ENCODE peak calls at places on chromosomes 1 and 21, in six cellular contexts. One of them, this sample, is unnamed. For H3K27me3, the result is how much of the 10 kb centered on the place peaks cover.

GRCh38 chr21:41250519-41250918 is 66.1 kb upstream of the FAM3B start:
- DNase-seq in H9: no peak
- DNase-seq in psoas muscle: no peak
- DNase-seq in dorsolateral prefrontal cortex: no peak
- DNase-seq in AG04450: no peak
- DNase-seq in ovary: no peak
- DNase-seq in this sample: no peak

GRCh38 chr1:108947871-108948525 is 15.3 kb downstream of the CLCC1 start:
- DNase-seq in H9: peak
- DNase-seq in dorsolateral prefrontal cortex: no peak
- DNase-seq in ovary: no peak
- DNase-seq in AG04450: no peak
- DNase-seq in psoas muscle: no peak
- DNase-seq in this sample: no peak

GRCh38 chr1:98794196-98794886 is 132.8 kb downstream of the SNX7 start:
- DNase-seq in dorsolateral prefrontal cortex: no peak
- DNase-seq in psoas muscle: no peak
- DNase-seq in ovary: no peak
- DNase-seq in H9: peak
- DNase-seq in AG04450: peak
- DNase-seq in this sample: peak

GRCh38 chr1:66357478-66358197 is 176.3 kb upstream of the SGIP1 start:
- DNase-seq in AG04450: no peak
- DNase-seq in dorsolateral prefrontal cortex: no peak
- DNase-seq in ovary: no peak
- DNase-seq in psoas muscle: no peak
- DNase-seq in H9: no peak
- DNase-seq in this sample: no peak

GRCh38 chr1:219220945-219221344 is 47.3 kb downstream of the LYPLAL1 start:
- DNase-seq in dorsolateral prefrontal cortex: no peak
- DNase-seq in psoas muscle: no peak
- DNase-seq in ovary: no peak
- DNase-seq in AG04450: no peak
- DNase-seq in H9: no peak
- DNase-seq in this sample: no peak

GRCh38 chr1:163202833-163203451 is at the start of gene RGS5:
- DNase-seq in psoas muscle: no peak
- DNase-seq in ovary: no peak
- DNase-seq in AG04450: no peak
- DNase-seq in dorsolateral prefrontal cortex: no peak
- DNase-seq in H9: peak
- DNase-seq in this sample: no peak

GRCh38 chr1:22930235-22930912 is 42.3 kb downstream of the LACTBL1 start:
- DNase-seq in dorsolateral prefrontal cortex: no peak
- DNase-seq in psoas muscle: no peak
- DNase-seq in ovary: peak
- DNase-seq in AG04450: no peak
- DNase-seq in H9: peak
- DNase-seq in this sample: no peak

GRCh38 chr1:151165281-151165737 is 393 bp downstream of the LYSMD1 start:
- DNase-seq in psoas muscle: peak
- DNase-seq in dorsolateral prefrontal cortex: peak
- DNase-seq in ovary: peak
- DNase-seq in H9: peak
- DNase-seq in AG04450: no peak
- DNase-seq in this sample: no peak

GRCh38 chr1:119885903-119886783 is 10.2 kb downstream of the ADAM30 start:
- DNase-seq in ovary: peak
- DNase-seq in dorsolateral prefrontal cortex: no peak
- DNase-seq in H9: peak
- DNase-seq in psoas muscle: peak
- DNase-seq in AG04450: no peak
- DNase-seq in this sample: peak

GRCh38 chr1:48026275-48026674 is 29.1 kb upstream of the TRABD2B start:
- DNase-seq in AG04450: no peak
- DNase-seq in H9: no peak
- DNase-seq in dorsolateral prefrontal cortex: no peak
- DNase-seq in psoas muscle: no peak
- DNase-seq in ovary: no peak
- DNase-seq in this sample: no peak

GRCh38 chr1:10108948-10109347 is 76.2 kb downstream of the UBE4B start:
- DNase-seq in ovary: no peak
- DNase-seq in AG04450: no peak
- DNase-seq in H9: no peak
- DNase-seq in psoas muscle: no peak
- DNase-seq in dorsolateral prefrontal cortex: no peak
- DNase-seq in this sample: no peak

GRCh38 chr1:157363660-157364140 is 188.6 kb downstream of the FCRL5 start:
- DNase-seq in psoas muscle: no peak
- DNase-seq in ovary: no peak
- DNase-seq in AG04450: no peak
- DNase-seq in H9: peak
- DNase-seq in dorsolateral prefrontal cortex: no peak
- DNase-seq in this sample: no peak

GRCh38 chr1:172940170-172940855 is 110.4 kb downstream of the TNFSF18 start:
- DNase-seq in H9: no peak
- DNase-seq in psoas muscle: no peak
- DNase-seq in ovary: no peak
- DNase-seq in dorsolateral prefrontal cortex: no peak
- DNase-seq in AG04450: no peak
- DNase-seq in this sample: no peak

GRCh38 chr1:179708434-179709195 is 34.5 kb upstream of the FAM163A start:
- DNase-seq in AG04450: no peak
- DNase-seq in dorsolateral prefrontal cortex: no peak
- DNase-seq in H9: no peak
- DNase-seq in psoas muscle: no peak
- DNase-seq in ovary: no peak
- DNase-seq in this sample: no peak

GRCh38 chr1:170634819-170635410 is 29.0 kb upstream of the PRRX1 start:
- DNase-seq in dorsolateral prefrontal cortex: no peak
- DNase-seq in psoas muscle: no peak
- DNase-seq in AG04450: no peak
- DNase-seq in ovary: no peak
- DNase-seq in H9: no peak
- DNase-seq in this sample: no peak

GRCh38 chr21:17802568-17802967 is 16.6 kb downstream of the C21orf91 start:
- DNase-seq in psoas muscle: no peak
- DNase-seq in ovary: no peak
- DNase-seq in AG04450: peak
- DNase-seq in dorsolateral prefrontal cortex: no peak
- DNase-seq in H9: no peak
- DNase-seq in this sample: no peak

GRCh38 chr1:211920602-211921226 is 90.2 kb upstream of the LPGAT1 start:
- DNase-seq in ovary: no peak
- DNase-seq in H9: no peak
- DNase-seq in psoas muscle: no peak
- DNase-seq in dorsolateral prefrontal cortex: no peak
- DNase-seq in AG04450: no peak
- DNase-seq in this sample: no peak

GRCh38 chr1:162230096-162230495 is 146.6 kb downstream of the SPATA46 start:
- DNase-seq in AG04450: no peak
- DNase-seq in dorsolateral prefrontal cortex: no peak
- DNase-seq in H9: peak
- DNase-seq in ovary: no peak
- DNase-seq in psoas muscle: no peak
- DNase-seq in this sample: no peak

GRCh38 chr1:20149601-20150325 is 10.6 kb downstream of the PLA2G2F start:
- DNase-seq in ovary: no peak
- DNase-seq in AG04450: no peak
- DNase-seq in H9: no peak
- DNase-seq in psoas muscle: no peak
- DNase-seq in dorsolateral prefrontal cortex: no peak
- DNase-seq in this sample: no peak

GRCh38 chr1:111213412-111213811 is 13.0 kb upstream of the DENND2D start:
- DNase-seq in dorsolateral prefrontal cortex: no peak
- DNase-seq in AG04450: no peak
- DNase-seq in ovary: no peak
- DNase-seq in psoas muscle: no peak
- DNase-seq in H9: no peak
- DNase-seq in this sample: no peak

GRCh38 chr1:107867422-107867821 is 97.6 kb downstream of the VAV3 start:
- DNase-seq in psoas muscle: no peak
- DNase-seq in dorsolateral prefrontal cortex: no peak
- DNase-seq in AG04450: no peak
- DNase-seq in H9: peak
- DNase-seq in ovary: no peak
- DNase-seq in this sample: no peak

GRCh38 chr1:153535664-153536585 is at the start of gene S100A6:
- DNase-seq in psoas muscle: peak
- DNase-seq in H9: no peak
- DNase-seq in ovary: peak
- DNase-seq in AG04450: peak
- DNase-seq in dorsolateral prefrontal cortex: peak
- DNase-seq in this sample: peak

GRCh38 chr1:21663951-21664805 is 5.0 kb downstream of the RAP1GAP start:
- DNase-seq in psoas muscle: no peak
- DNase-seq in H9: no peak
- DNase-seq in dorsolateral prefrontal cortex: no peak
- DNase-seq in AG04450: no peak
- DNase-seq in ovary: no peak
- DNase-seq in this sample: no peak

GRCh38 chr1:240803151-240803550 is 191.2 kb upstream of the GREM2 start:
- DNase-seq in ovary: no peak
- DNase-seq in H9: no peak
- DNase-seq in AG04450: peak
- DNase-seq in dorsolateral prefrontal cortex: no peak
- DNase-seq in psoas muscle: no peak
- DNase-seq in this sample: no peak

GRCh38 chr1:3457910-3458621 is 3.6 kb downstream of the ARHGEF16 start:
- DNase-seq in dorsolateral prefrontal cortex: no peak
- DNase-seq in H9: no peak
- DNase-seq in AG04450: no peak
- DNase-seq in ovary: no peak
- DNase-seq in psoas muscle: peak
- DNase-seq in this sample: no peak
- H3K27me3 ChIP-seq in dorsolateral prefrontal cortex: under half
- H3K27me3 ChIP-seq in H9: under half
- H3K27me3 ChIP-seq in AG04450: under half
- H3K27me3 ChIP-seq in ovary: under half
- H3K27me3 ChIP-seq in psoas muscle: under half
- H3K27me3 ChIP-seq in this sample: under half

DNA sequence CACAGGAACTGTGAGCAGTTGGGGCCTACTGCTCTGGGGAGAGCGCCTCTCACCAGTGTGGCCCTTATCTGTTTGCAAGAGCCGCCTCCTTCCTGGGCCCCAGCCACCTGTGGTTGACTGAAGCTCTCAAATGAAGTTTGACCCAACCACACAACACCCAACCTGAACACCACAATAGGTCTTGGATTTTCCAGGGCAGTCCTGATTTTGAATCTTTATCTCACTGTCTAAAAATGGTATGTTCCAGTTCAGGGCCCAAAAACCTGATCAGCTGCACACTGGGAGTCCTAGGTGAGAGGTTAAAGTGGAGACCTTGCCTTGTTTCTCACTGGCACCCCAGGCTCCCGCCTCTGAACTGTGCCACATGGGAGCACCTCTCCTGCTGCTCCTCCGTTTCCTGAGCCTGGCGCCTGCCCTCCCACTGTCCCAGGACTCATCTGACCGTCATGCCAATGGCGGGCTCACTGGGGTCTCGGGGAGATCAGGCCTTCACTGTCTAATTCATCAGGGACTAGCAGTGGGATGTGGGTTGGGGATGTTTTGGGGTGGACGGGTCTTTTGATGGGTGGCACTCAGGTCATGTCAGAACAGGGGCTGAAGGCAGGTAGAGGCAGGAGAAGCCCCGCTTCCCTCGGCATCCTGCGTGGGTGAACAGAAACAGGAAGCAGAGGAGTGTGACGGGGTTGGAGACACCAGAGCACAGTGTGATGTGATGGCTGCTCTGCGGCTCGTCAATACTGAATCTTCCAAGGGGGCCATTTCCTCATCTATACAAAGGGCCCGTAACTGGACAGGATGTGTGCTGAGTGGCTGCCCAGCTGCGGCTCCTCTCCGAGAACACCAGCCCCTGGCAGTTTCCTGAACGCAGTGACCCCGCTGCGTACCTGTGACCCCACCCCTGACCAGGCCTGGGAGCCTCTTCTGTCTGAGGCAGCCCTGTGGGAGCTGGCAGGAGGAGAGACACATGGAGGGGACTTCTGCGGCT is 59.6 kb upstream of the ITPKB start:
- DNase-seq in psoas muscle: no peak
- DNase-seq in ovary: no peak
- DNase-seq in AG04450: no peak
- DNase-seq in H9: no peak
- DNase-seq in dorsolateral prefrontal cortex: no peak
- DNase-seq in this sample: peak
- H3K27ac ChIP-seq in psoas muscle: no peak
- H3K27ac ChIP-seq in ovary: no peak
- H3K27ac ChIP-seq in AG04450: no peak
- H3K27ac ChIP-seq in H9: no peak
- H3K27ac ChIP-seq in dorsolateral prefrontal cortex: no peak
- H3K27ac ChIP-seq in this sample: peak

GRCh38 chr1:79781261-79781660 is 774.7 kb upstream of the ADGRL4 start:
- DNase-seq in H9: no peak
- DNase-seq in psoas muscle: no peak
- DNase-seq in ovary: no peak
- DNase-seq in AG04450: no peak
- DNase-seq in dorsolateral prefrontal cortex: no peak
- DNase-seq in this sample: no peak
- H3K27me3 ChIP-seq in H9: under half
- H3K27me3 ChIP-seq in psoas muscle: under half
- H3K27me3 ChIP-seq in ovary: under half
- H3K27me3 ChIP-seq in AG04450: under half
- H3K27me3 ChIP-seq in dorsolateral prefrontal cortex: under half
- H3K27me3 ChIP-seq in this sample: under half

GRCh38 chr1:54886724-54887664 is at the start of gene DHCR24:
- DNase-seq in ovary: peak
- DNase-seq in dorsolateral prefrontal cortex: peak
- DNase-seq in psoas muscle: peak
- DNase-seq in H9: peak
- DNase-seq in AG04450: no peak
- DNase-seq in this sample: peak

GRCh38 chr1:54885863-54886723 is 902 bp downstream of the DHCR24 start:
- DNase-seq in AG04450: no peak
- DNase-seq in H9: no peak
- DNase-seq in dorsolateral prefrontal cortex: peak
- DNase-seq in psoas muscle: no peak
- DNase-seq in ovary: peak
- DNase-seq in this sample: peak

GRCh38 chr1:54889132-54889725 is 2.2 kb upstream of the DHCR24 start:
- DNase-seq in AG04450: no peak
- DNase-seq in psoas muscle: no peak
- DNase-seq in H9: no peak
- DNase-seq in dorsolateral prefrontal cortex: no peak
- DNase-seq in ovary: no peak
- DNase-seq in this sample: no peak

GRCh38 chr1:54888080-54888733 is 1.2 kb upstream of the DHCR24 start:
- DNase-seq in AG04450: no peak
- DNase-seq in dorsolateral prefrontal cortex: no peak
- DNase-seq in H9: peak
- DNase-seq in psoas muscle: no peak
- DNase-seq in ovary: no peak
- DNase-seq in this sample: no peak

GRCh38 chr1:54887665-54888071 is 673 bp upstream of the DHCR24 start:
- DNase-seq in ovary: peak
- DNase-seq in H9: peak
- DNase-seq in psoas muscle: peak
- DNase-seq in AG04450: no peak
- DNase-seq in dorsolateral prefrontal cortex: peak
- DNase-seq in this sample: no peak
- H3K27ac ChIP-seq in ovary: no peak
- H3K27ac ChIP-seq in H9: peak
- H3K27ac ChIP-seq in psoas muscle: peak
- H3K27ac ChIP-seq in AG04450: no peak
- H3K27ac ChIP-seq in dorsolateral prefrontal cortex: peak
- H3K27ac ChIP-seq in this sample: no peak

GRCh38 chr1:14682941-14683340 is 84.5 kb downstream of the KAZN start:
- DNase-seq in psoas muscle: no peak
- DNase-seq in H9: no peak
- DNase-seq in dorsolateral prefrontal cortex: no peak
- DNase-seq in ovary: no peak
- DNase-seq in AG04450: no peak
- DNase-seq in this sample: no peak
- H3K27me3 ChIP-seq in psoas muscle: under half
- H3K27me3 ChIP-seq in H9: under half
- H3K27me3 ChIP-seq in dorsolateral prefrontal cortex: under half
- H3K27me3 ChIP-seq in ovary: under half
- H3K27me3 ChIP-seq in AG04450: under half
- H3K27me3 ChIP-seq in this sample: under half

This sample was measured in CD4-positive, alpha-beta T cell.